ENCODE peak calls at places on chromosome 4, in seven cellular contexts. L is fibroblast of pulmonary artery, O is neuronal stem cell, K is suprapubic skin, M is AG09309, B is PC-9, C is fibroblast of lung. V is an unnamed sample.

GRCh38 chr4:8553958-8554357 is 26.2 kb upstream of the GPR78 start:
- DNase-seq in L (no peak), O (no peak), K (peak), M (no peak), B (no peak), C (no peak), V (no peak)

GRCh38 chr4:81506731-81507130 is 35.0 kb upstream of the RASGEF1B start:
- DNase-seq in L (no peak), O (no peak), K (no peak), M (no peak), B (no peak), C (no peak), V (no peak)

GRCh38 chr4:111404673-111405072 is 740.6 kb upstream of the FAM241A start:
- DNase-seq in L (no peak), O (no peak), K (no peak), M (no peak), B (no peak), C (no peak), V (no peak)

GRCh38 chr4:6811165-6811564 is 28.6 kb downstream of the KIAA0232 start:
- DNase-seq in L (no peak), O (no peak), K (no peak), M (no peak), B (no peak), C (no peak), V (no peak)

GRCh38 chr4:74387790-74388189 is 22.8 kb downstream of the EREG start:
- DNase-seq in L (no peak), O (no peak), K (no peak), M (no peak), B (no peak), C (no peak), V (no peak)

GRCh38 chr4:173191623-173192041 is 23.0 kb downstream of the GALNT7 start:
- DNase-seq in L (peak), O (no peak), K (no peak), M (no peak), B (no peak), C (peak), V (no peak)

GRCh38 chr4:176817222-176817621 is 24.5 kb upstream of the VEGFC start:
- DNase-seq in L (no peak), O (no peak), K (no peak), M (no peak), B (no peak), C (no peak), V (no peak)

GRCh38 chr4:114595207-114595606 is 3.4 kb upstream of the UGT8 start:
- DNase-seq in L (no peak), O (no peak), K (no peak), M (no peak), B (no peak), C (no peak), V (no peak)

GRCh38 chr4:48699470-48699869 is 80.6 kb downstream of the FRYL start:
- DNase-seq in L (no peak), O (no peak), K (no peak), M (no peak), B (no peak), C (no peak), V (no peak)

GRCh38 chr4:126458993-126459392 is 1144.2 kb downstream of the FAT4 start:
- DNase-seq in L (no peak), O (no peak), K (no peak), M (no peak), B (no peak), C (peak), V (no peak)

GRCh38 chr4:30434656-30435055 is 285.5 kb upstream of the PCDH7 start:
- DNase-seq in L (no peak), O (no peak), K (no peak), M (no peak), B (no peak), C (no peak), V (no peak)

GRCh38 chr4:94759767-94760211 is 2.0 kb downstream of the BMPR1B start:
- DNase-seq in L (no peak), O (no peak), K (no peak), M (no peak), B (no peak), C (no peak), V (no peak)
- H3K4me3 ChIP-seq in L (no peak), O (no peak), K (no peak), M (no peak), B (no peak), C (no peak), V (no peak)

DNA sequence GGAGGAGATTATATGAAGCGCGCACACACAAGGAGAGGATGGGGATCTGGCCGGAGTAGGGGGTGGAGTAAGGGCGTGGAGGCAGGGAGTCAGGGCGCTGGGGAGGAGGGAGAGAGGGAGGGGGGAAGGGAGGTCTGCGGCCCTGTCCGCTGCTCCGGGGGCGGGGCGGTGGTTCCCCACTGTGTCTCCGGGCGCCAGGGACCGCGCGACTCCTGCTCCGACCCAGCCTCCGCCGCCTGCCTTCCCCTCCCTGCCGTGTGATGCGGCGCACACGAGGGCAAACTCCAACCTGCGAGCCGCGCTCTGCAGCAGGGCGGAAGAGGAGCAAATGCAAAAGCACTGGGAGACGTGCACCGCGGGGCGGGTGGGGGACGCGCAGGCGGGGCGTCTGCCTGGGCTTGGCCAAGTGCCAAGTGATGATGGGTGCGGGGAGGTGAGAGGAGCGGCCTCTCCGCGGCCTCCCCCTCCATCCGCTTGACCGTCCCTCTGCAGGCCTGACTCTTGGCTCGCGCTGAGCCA is at the start of gene DCHS2:
- DNase-seq in L (no peak), O (peak), K (no peak), M (no peak), B (peak), C (no peak), V (no peak)
- H3K4me3 ChIP-seq in L (no peak), O (peak), K (peak), M (no peak), B (no peak), C (no peak), V (peak)

DNA sequence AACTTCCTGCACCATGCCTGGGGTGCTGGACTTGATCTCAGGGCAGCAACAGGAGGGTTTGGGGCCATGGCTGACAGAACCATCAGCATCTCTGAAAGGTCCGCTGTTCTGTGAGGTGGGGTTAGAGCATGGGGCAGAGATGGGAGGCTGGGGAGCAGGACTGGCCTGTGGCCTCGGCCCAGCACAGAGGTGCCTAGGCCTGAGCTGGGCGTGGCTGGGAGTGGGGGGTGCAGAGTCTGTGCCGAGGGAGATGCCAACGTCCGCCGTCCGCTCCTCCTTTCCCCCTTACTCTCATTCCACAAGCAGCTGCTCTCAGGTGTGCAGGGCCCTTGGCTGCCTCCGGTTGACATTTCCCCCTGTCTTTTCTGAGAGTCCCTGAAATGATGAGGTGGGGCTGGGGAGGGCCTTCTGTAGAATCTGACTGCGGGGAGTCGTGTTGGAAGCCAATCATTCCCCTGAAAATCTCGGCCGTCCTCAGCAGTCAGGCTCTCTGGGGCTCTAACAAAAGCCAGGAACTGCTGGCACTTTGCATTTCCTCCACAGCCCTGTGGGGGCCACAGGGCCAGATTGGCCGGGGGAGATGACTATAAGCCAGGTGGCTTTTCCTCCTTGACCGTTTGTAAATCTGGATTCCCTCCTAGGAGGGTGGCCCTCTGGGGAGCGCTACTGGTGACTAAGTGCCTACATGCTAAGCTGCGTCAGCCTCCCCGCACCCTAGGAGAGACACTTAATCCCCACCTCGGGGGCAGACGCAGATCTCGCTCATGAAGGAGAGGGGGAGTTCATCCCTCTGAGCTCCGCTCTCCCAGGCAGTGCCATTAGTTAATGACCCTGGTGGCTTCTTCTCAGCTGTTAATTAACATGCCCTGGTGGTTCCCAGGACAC is 41.2 kb downstream of the EVC start:
- DNase-seq in L (peak), O (peak), K (no peak), M (no peak), B (no peak), C (peak), V (no peak)
- H3K4me3 ChIP-seq in L (no peak), O (no peak), K (no peak), M (no peak), B (no peak), C (no peak), V (no peak)

GRCh38 chr4:61202100-61202637 is 2.0 kb downstream of the ADGRL3 start:
- DNase-seq in L (peak), O (peak), K (no peak), M (no peak), B (no peak), C (peak), V (no peak)

GRCh38 chr4:61199869-61200194 is 294 bp upstream of the ADGRL3 start:
- DNase-seq in L (no peak), O (peak), K (no peak), M (no peak), B (no peak), C (no peak), V (no peak)

GRCh38 chr4:61201562-61202099 is 1.5 kb downstream of the ADGRL3 start:
- DNase-seq in L (peak), O (no peak), K (no peak), M (no peak), B (no peak), C (peak), V (peak)

GRCh38 chr4:61200195-61200990 is at the start of gene ADGRL3:
- DNase-seq in L (peak), O (peak), K (no peak), M (no peak), B (no peak), C (peak), V (no peak)

GRCh38 chr4:61200991-61201526 is 933 bp downstream of the ADGRL3 start:
- DNase-seq in L (peak), O (peak), K (no peak), M (no peak), B (no peak), C (peak), V (no peak)
- H3K4me3 ChIP-seq in L (peak), O (peak), K (peak), M (peak), B (no peak), C (no peak), V (peak)

GRCh38 chr4:19748470-19748869 is 503.2 kb upstream of the SLIT2 start:
- DNase-seq in L (peak), O (no peak), K (no peak), M (peak), B (no peak), C (peak), V (peak)
- H3K4me3 ChIP-seq in L (no peak), O (no peak), K (no peak), M (no peak), B (no peak), C (no peak), V (no peak)

GRCh38 chr4:113077611-113078010 is 28.2 kb downstream of the ANK2 start:
- DNase-seq in L (no peak), O (peak), K (no peak), M (no peak), B (no peak), C (no peak), V (no peak)
- H3K4me3 ChIP-seq in L (no peak), O (no peak), K (no peak), M (no peak), B (no peak), C (no peak), V (no peak)

DNA sequence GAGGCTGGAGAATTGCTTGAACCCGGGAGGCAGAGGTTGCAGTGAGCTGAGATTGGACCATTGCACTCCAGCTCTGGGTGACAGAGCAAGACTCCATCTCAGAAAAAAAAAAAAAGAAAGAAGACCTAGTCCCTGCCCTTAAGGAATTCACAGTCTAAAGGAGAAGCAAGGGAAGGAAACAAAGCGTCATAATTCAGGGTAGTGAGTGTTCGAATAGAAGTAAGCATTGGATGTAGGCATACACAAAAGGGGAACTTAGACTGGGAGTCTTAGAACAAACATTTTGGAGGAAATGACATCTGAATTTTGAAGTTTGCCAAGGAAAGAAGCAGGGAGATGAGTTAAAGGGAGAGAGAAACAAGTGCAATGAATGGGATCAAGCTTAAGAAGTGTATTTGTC is 32.4 kb downstream of the PPM1K start:
- DNase-seq in L (no peak), O (no peak), K (no peak), M (no peak), B (no peak), C (no peak), V (no peak)
- H3K4me3 ChIP-seq in L (no peak), O (no peak), K (no peak), M (no peak), B (no peak), C (no peak), V (no peak)

GRCh38 chr4:94454405-94454804 is 2.7 kb downstream of the PDLIM5 start:
- DNase-seq in L (no peak), O (no peak), K (no peak), M (no peak), B (no peak), C (no peak), V (no peak)

GRCh38 chr4:94455081-94455480 is 3.3 kb downstream of the PDLIM5 start:
- DNase-seq in L (peak), O (no peak), K (peak), M (peak), B (no peak), C (peak), V (no peak)

GRCh38 chr4:94452476-94453300 is 946 bp downstream of the PDLIM5 start:
- DNase-seq in L (peak), O (peak), K (peak), M (peak), B (peak), C (peak), V (peak)

GRCh38 chr4:94451669-94452475 is at the start of gene PDLIM5:
- DNase-seq in L (peak), O (peak), K (peak), M (peak), B (peak), C (peak), V (peak)

DNA sequence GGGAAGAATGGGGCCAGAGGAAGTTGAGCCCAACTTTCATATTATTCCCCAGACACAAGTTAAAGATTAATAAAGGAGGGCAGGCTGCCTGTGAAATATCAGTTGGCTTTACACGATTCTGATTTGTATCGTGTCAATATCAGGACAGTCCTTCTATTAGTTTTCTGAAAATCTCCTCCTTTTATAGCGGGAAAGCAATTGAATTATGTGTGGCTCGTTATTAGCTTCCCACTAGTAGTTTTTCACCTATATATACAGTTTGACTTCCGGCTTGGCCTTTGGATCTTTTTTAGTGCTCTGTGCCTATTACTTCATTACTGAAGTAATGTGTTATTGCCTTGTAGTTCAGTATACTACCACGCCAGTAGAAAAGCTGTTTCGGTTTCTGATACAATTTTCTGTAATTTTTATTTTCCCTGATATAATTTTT is 1.8 kb downstream of the PDLIM5 start:
- DNase-seq in L (no peak), O (no peak), K (no peak), M (no peak), B (no peak), C (no peak), V (no peak)
- H3K4me3 ChIP-seq in L (peak), O (no peak), K (peak), M (peak), B (peak), C (peak), V (no peak)

V was measured in upper lobe of left lung.